ENCODE peak calls at places on chromosome 3, in ten cellular contexts. O, M, T, L, Z, D, K, N, R and U are unnamed samples.

GRCh38 chr3:24829011-24829581 is 334.4 kb upstream of the THRB start:
- DNase-seq in O (peak; percentile 17), M (peak; percentile 11), T (peak; percentile 48), L (no peak), Z (no peak), D (peak; percentile 73), K (peak; percentile 53), N (peak; percentile 4), R (no peak), U (peak; percentile 69)

GRCh38 chr3:126149960-126150515 is 30.3 kb downstream of the ALDH1L1 start:
- DNase-seq in O (no peak), M (no peak), T (no peak), L (no peak), Z (no peak), D (no peak), K (no peak), N (no peak), R (no peak), U (no peak)

GRCh38 chr3:102745881-102746280 is 311.1 kb downstream of the ZPLD1 start:
- DNase-seq in O (peak; percentile 17), M (no peak), T (no peak), L (no peak), Z (no peak), D (no peak), K (peak; percentile 20), N (no peak), R (no peak), U (peak; percentile 28)

GRCh38 chr3:82973810-82974209 is 1212.4 kb upstream of the GBE1 start:
- DNase-seq in O (peak; percentile 14), M (no peak), T (no peak), L (no peak), Z (no peak), D (no peak), K (no peak), N (no peak), R (no peak), U (peak; percentile 8)

GRCh38 chr3:156918746-156919145 is 92.6 kb downstream of the LEKR1 start:
- DNase-seq in O (no peak), M (no peak), T (no peak), L (no peak), Z (no peak), D (no peak), K (no peak), N (peak; percentile 40), R (no peak), U (no peak)

GRCh38 chr3:39801216-39801615 is 8.2 kb upstream of the MYRIP start:
- DNase-seq in O (no peak), M (no peak), T (no peak), L (no peak), Z (no peak), D (no peak), K (no peak), N (no peak), R (no peak), U (no peak)

GRCh38 chr3:61420136-61420759 is 141.1 kb upstream of the PTPRG start:
- DNase-seq in O (no peak), M (no peak), T (no peak), L (no peak), Z (no peak), D (no peak), K (no peak), N (no peak), R (no peak), U (no peak)

GRCh38 chr3:175836622-175837021 is 977.5 kb downstream of the NAALADL2 start:
- DNase-seq in O (no peak), M (no peak), T (no peak), L (no peak), Z (no peak), D (no peak), K (no peak), N (no peak), R (no peak), U (no peak)

GRCh38 chr3:49899815-49900214 is 3.9 kb downstream of the MST1R start:
- DNase-seq in O (peak; percentile 25), M (no peak), T (no peak), L (no peak), Z (no peak), D (no peak), K (no peak), N (peak; percentile 17), R (no peak), U (no peak)

GRCh38 chr3:140727886-140728285 is 50.0 kb downstream of the TRIM42 start:
- DNase-seq in O (no peak), M (no peak), T (no peak), L (no peak), Z (no peak), D (no peak), K (no peak), N (no peak), R (no peak), U (no peak)

GRCh38 chr3:21054064-21054463 is 696.9 kb downstream of the ZNF385D start:
- DNase-seq in O (no peak), M (no peak), T (no peak), L (no peak), Z (no peak), D (no peak), K (no peak), N (peak; percentile 4), R (no peak), U (no peak)

GRCh38 chr3:66195347-66195783 is 25.4 kb upstream of the SLC25A26 start:
- DNase-seq in O (peak; percentile 35), M (peak; percentile 37), T (no peak), L (peak; percentile 8), Z (peak; percentile 58), D (peak; percentile 64), K (peak; percentile 72), N (peak; percentile 51), R (no peak), U (peak; percentile 67)

GRCh38 chr3:89227634-89228033 is 120.2 kb downstream of the EPHA3 start:
- DNase-seq in O (no peak), M (no peak), T (no peak), L (no peak), Z (no peak), D (no peak), K (no peak), N (no peak), R (no peak), U (peak; percentile 15)

GRCh38 chr3:31114929-31115283 is 220.4 kb upstream of the GADL1 start:
- DNase-seq in O (no peak), M (no peak), T (no peak), L (no peak), Z (no peak), D (no peak), K (no peak), N (no peak), R (no peak), U (no peak)

GRCh38 chr3:58032186-58032585 is 24.0 kb downstream of the FLNB start:
- DNase-seq in O (peak; percentile 97), M (no peak), T (no peak), L (no peak), Z (no peak), D (no peak), K (no peak), N (peak; percentile 76), R (no peak), U (no peak)

GRCh38 chr3:107366766-107367165 is 10.5 kb upstream of the CCDC54 start:
- DNase-seq in O (peak; percentile 15), M (no peak), T (no peak), L (no peak), Z (no peak), D (no peak), K (no peak), N (peak; percentile 46), R (no peak), U (peak; percentile 61)

GRCh38 chr3:136177876-136178275 is 18.3 kb downstream of the MSL2 start:
- DNase-seq in O (no peak), M (no peak), T (no peak), L (no peak), Z (no peak), D (no peak), K (no peak), N (no peak), R (no peak), U (no peak)

GRCh38 chr3:134426660-134427181 is 52.5 kb upstream of the AMOTL2 start:
- DNase-seq in O (peak; percentile 24), M (no peak), T (no peak), L (no peak), Z (no peak), D (no peak), K (no peak), N (peak; percentile 78), R (no peak), U (peak; percentile 75)

GRCh38 chr3:97125902-97126499 is 311.6 kb downstream of the EPHA6 start:
- DNase-seq in O (no peak), M (no peak), T (no peak), L (no peak), Z (no peak), D (no peak), K (no peak), N (no peak), R (no peak), U (no peak)

GRCh38 chr3:94226058-94226457 is 163.2 kb downstream of the NSUN3 start:
- DNase-seq in O (peak; percentile 85), M (no peak), T (no peak), L (no peak), Z (no peak), D (no peak), K (no peak), N (peak; percentile 84), R (no peak), U (peak; percentile 77)

GRCh38 chr3:29406433-29406832 is 125.6 kb downstream of the RBMS3 start:
- DNase-seq in O (no peak), M (no peak), T (no peak), L (no peak), Z (no peak), D (no peak), K (no peak), N (no peak), R (no peak), U (no peak)

GRCh38 chr3:145678401-145678800 is 482.6 kb downstream of the PLOD2 start:
- DNase-seq in O (peak; percentile 33), M (no peak), T (no peak), L (no peak), Z (no peak), D (no peak), K (no peak), N (peak; percentile 10), R (no peak), U (no peak)